ENCODE peak calls at places on chromosome 2, in four cellular contexts. H, M, D and F are unnamed samples.

GRCh38 chr2:173146590-173146989 is 70.9 kb downstream of the MAP3K20 start:
- DNase-seq in H (no peak), M (no peak), D (no peak), F (no peak)

GRCh38 chr2:16526193-16526592 is 139.4 kb downstream of the CYRIA start:
- DNase-seq in H (no peak), M (no peak), D (no peak), F (no peak)

GRCh38 chr2:63261222-63261621 is 210.6 kb downstream of the OTX1 start:
- DNase-seq in H (no peak), M (no peak), D (no peak), F (no peak)

GRCh38 chr2:39141346-39142011 is 20.6 kb upstream of the SOS1 start:
- DNase-seq in H (no peak), M (no peak), D (no peak), F (no peak)

GRCh38 chr2:132496566-132496965 is 80.0 kb downstream of the GPR39 start:
- DNase-seq in H (no peak), M (no peak), D (no peak), F (no peak)

GRCh38 chr2:54579682-54580349 is 123.7 kb downstream of the SPTBN1 start:
- DNase-seq in H (no peak), M (no peak), D (no peak), F (no peak)

GRCh38 chr2:151851761-151852160 is 23.5 kb upstream of the ARL5A start:
- DNase-seq in H (no peak), M (no peak), D (no peak), F (no peak)

GRCh38 chr2:50345691-50346090 is 686.2 kb downstream of the NRXN1 start:
- DNase-seq in H (no peak), M (no peak), D (no peak), F (no peak)